ENCODE peak calls at places on chromosome 12, in eight cellular contexts. B is activated B cell treated with CpG ODN at 0.5 μM for 24 hours, I is tibial nerve, V is kidney, A is nephron progenitor cell, P is MCF 10A, O is heart left ventricle, G is fibroblast of pulmonary artery. K is an unnamed sample.

GRCh38 chr12:62971769-62972525 is 37.0 kb upstream of the PPM1H start:
- DNase-seq in B (no peak), I (no peak), V (no peak), A (no peak), P (no peak), O (no peak), G (no peak), K (no peak)

GRCh38 chr12:90062799-90063198 is 354.2 kb upstream of the ATP2B1 start:
- DNase-seq in B (no peak), I (no peak), V (no peak), A (no peak), P (no peak), O (no peak), G (no peak), K (no peak)

GRCh38 chr12:84136862-84137367 is 775.7 kb downstream of the SLC6A15 start:
- DNase-seq in B (no peak), I (no peak), V (no peak), A (no peak), P (peak; percentile 45), O (no peak), G (peak; percentile 38), K (no peak)

GRCh38 chr12:92696240-92696639 is 6.5 kb upstream of the PLEKHG7 start:
- DNase-seq in B (no peak), I (no peak), V (no peak), A (no peak), P (peak; percentile 57), O (no peak), G (peak; percentile 83), K (no peak)

GRCh38 chr12:6372403-6373003 is 2.9 kb downstream of the SCNN1A start:
- DNase-seq in B (no peak), I (no peak), V (peak; percentile 86), A (no peak), P (peak; percentile 87), O (no peak), G (peak; percentile 82), K (no peak)

GRCh38 chr12:46299846-46300245 is 31.0 kb upstream of the SLC38A1 start:
- DNase-seq in B (no peak), I (no peak), V (no peak), A (no peak), P (no peak), O (no peak), G (no peak), K (no peak)

GRCh38 chr12:28652239-28652638 is 462.0 kb downstream of the CCDC91 start:
- DNase-seq in B (no peak), I (no peak), V (no peak), A (no peak), P (no peak), O (no peak), G (peak; percentile 51), K (no peak)

GRCh38 chr12:103530352-103530751 is 34.6 kb upstream of the C12orf42 start:
- DNase-seq in B (no peak), I (no peak), V (no peak), A (peak; percentile 5), P (no peak), O (no peak), G (no peak), K (no peak)

GRCh38 chr12:63023926-63024325 is 89.0 kb upstream of the PPM1H start:
- DNase-seq in B (no peak), I (no peak), V (no peak), A (no peak), P (no peak), O (no peak), G (no peak), K (no peak)

GRCh38 chr12:39329015-39329414 is 113.9 kb downstream of the KIF21A start:
- DNase-seq in B (no peak), I (no peak), V (no peak), A (no peak), P (peak; percentile 32), O (no peak), G (peak; percentile 33), K (no peak)

GRCh38 chr12:8658361-8658760 is 4.3 kb downstream of the MFAP5 start:
- DNase-seq in B (no peak), I (no peak), V (no peak), A (no peak), P (no peak), O (no peak), G (peak; percentile 58), K (no peak)

GRCh38 chr12:9237286-9237685 is 29.1 kb upstream of the PZP start:
- DNase-seq in B (no peak), I (no peak), V (no peak), A (no peak), P (peak; percentile 62), O (no peak), G (no peak), K (no peak)

GRCh38 chr12:74999474-74999873 is 210.2 kb downstream of the KCNC2 start:
- DNase-seq in B (no peak), I (no peak), V (no peak), A (no peak), P (no peak), O (no peak), G (no peak), K (no peak)

DNA sequence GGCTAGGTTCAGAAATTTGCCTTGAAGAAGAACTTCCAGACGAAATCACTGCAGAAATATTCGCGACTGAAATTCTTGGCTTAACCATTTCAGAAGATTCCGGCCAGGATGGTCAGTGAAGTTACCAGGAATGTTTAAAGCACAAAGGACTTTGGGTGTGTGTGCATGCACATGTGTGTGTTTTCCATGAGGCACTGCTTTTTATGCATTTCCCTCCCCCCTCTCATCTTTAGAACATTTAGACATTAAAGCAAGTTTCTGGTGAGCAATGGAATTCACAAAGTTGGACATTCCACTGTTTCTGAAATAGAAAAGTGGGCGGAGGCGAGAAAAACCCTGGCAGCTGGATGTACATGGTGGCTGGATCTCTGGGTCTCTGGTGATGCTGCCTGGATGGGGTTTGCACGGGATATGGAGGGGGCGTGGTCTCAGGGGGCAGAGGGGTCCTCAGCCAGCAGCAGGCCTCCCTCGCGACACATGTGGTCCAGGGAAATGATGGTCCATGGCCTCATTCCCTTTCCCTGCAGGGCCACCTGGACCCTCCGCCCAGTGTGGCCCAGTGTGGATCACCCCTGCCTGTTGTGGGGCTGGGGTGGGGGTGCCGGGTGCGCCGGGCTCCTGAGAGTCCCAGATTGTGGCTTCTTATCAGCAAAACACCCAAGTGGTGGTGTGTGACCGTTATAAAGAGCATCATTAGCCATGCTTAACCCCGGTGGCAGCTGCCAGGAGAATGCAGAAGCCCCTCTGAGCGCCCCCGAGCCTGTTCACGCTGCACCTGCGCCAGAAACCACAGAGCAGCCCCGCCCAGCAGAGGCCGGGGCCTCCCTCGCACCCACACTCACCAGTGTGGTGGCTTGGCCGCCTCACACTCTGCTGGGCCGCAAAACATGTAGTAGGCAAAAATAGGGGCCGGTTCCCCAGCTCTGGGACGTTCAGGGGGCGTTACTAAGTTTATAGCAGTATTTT is 17.8 kb upstream of the BCL7A start:
- DNase-seq in B (peak; percentile 68), I (no peak), V (peak; percentile 56), A (no peak), P (no peak), O (no peak), G (peak; percentile 13), K (no peak)
- TF ChIP-seq CTCF in B (no peak), I (no peak), V (no peak), A (no peak), P (no peak), O (no peak), G (no peak), K (no peak)

GRCh38 chr12:48954781-48955501 is 2.3 kb downstream of the ARF3 start:
- DNase-seq in B (no peak), I (no peak), V (no peak), A (no peak), P (no peak), O (no peak), G (no peak), K (peak; percentile 33)

GRCh38 chr12:48956279-48957140 is 777 bp downstream of the ARF3 start:
- DNase-seq in B (no peak), I (peak; percentile 57), V (peak; percentile 96), A (peak; percentile 80), P (peak; percentile 98), O (peak; percentile 88), G (peak; percentile 98), K (peak; percentile 93)

GRCh38 chr12:48954061-48954460 is 3.2 kb downstream of the ARF3 start:
- DNase-seq in B (no peak), I (no peak), V (no peak), A (no peak), P (no peak), O (no peak), G (no peak), K (peak; percentile 47)

GRCh38 chr12:48958049-48958388 is 732 bp upstream of the ARF3 start:
- DNase-seq in B (no peak), I (no peak), V (no peak), A (no peak), P (no peak), O (no peak), G (no peak), K (no peak)

DNA sequence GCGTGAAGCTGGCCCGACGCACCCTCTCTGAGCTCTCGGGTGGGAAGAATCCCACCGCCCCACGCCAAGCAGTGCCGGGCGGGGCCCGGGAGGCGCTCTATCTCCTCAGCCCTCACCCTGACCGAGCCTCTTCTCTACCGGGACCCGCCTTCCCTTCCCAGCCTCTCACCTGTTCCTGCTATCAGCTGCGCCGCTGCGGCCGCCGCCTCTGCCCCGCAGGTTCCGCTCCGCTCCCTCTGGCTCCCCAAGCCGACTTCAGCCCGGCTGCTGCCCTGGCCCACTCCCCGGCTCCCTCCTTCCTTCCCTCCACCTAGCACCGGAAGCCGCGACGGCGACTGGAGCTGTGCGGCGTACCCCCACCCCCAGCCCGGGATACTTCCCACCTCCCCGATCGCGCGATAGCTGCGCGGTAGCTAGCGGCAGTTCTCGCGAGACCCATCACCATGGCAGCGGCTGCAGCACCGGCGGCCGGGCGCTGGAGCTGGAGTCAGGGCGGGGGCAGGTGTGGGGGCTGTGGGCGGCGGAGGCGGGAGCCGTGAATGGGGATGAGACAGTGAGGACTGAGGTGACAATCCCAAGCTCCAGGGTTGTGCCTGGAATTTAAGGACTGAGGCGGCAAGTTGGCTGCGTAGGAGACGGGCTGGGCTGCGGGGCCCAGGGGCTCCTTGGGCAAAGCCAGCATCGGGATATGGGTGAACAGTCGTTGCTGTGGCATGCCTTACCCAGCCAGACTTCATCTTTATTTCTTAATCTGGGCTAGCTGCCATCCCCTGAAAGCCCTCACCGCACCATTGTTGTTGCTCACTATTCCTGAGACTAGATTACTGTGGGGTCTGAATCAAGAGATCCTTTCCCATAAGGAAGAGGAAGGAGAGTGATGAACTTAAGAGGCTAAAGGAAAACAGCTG is at the start of gene ARF3:
- DNase-seq in B (peak; percentile 88), I (peak; percentile 82), V (peak; percentile 98), A (peak; percentile 96), P (peak; percentile 92), O (peak; percentile 96), G (peak; percentile 91), K (peak; percentile 98)
- TF ChIP-seq CTCF in B (no peak), I (no peak), V (no peak), A (no peak), P (no peak), O (no peak), G (no peak), K (peak; percentile 45)

GRCh38 chr12:20798561-20798960 is 11.9 kb upstream of the SLCO1B3 start:
- DNase-seq in B (no peak), I (no peak), V (no peak), A (no peak), P (peak; percentile 7), O (no peak), G (peak; percentile 31), K (no peak)
- TF ChIP-seq CTCF in B (no peak), I (no peak), V (peak; percentile 17), A (no peak), P (no peak), O (peak; percentile 48), G (no peak), K (peak; percentile 84)

DNA sequence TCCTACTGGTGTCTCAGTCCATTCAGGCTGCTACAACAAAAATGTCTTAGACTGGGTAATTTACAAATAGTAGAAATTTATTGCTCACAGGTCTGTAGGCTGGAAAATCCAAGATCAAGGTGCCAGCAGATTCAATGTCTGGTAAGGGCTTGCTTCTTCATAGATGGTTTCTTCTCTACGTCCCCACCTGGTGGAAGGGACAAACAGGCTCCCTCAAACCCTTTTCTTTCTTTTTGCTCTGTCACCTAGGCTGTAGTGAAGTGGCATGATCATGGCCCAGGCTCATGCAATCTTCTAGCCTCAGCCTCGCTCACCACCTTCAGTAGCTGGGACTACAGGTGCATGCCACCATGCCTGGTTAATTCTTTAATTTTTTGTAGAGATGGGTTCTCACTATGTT is 106.8 kb upstream of the RPH3A start:
- DNase-seq in B (no peak), I (no peak), V (no peak), A (no peak), P (no peak), O (no peak), G (no peak), K (no peak)
- TF ChIP-seq CTCF in B (no peak), I (no peak), V (no peak), A (no peak), P (no peak), O (no peak), G (no peak), K (no peak)